ENCODE peak calls at places on chromosome 3, in seven cellular contexts. J, H, B, S, P, A and M are unnamed samples.

GRCh38 chr3:187906922-187907321 is 161.7 kb upstream of the BCL6 start:
- DNase-seq in J (no peak), H (no peak), B (no peak), S (no peak), P (no peak), A (no peak), M (no peak)

GRCh38 chr3:187740446-187741399 is 4.5 kb downstream of the BCL6 start:
- DNase-seq in J (peak), H (peak), B (no peak), S (peak), P (peak), A (no peak), M (no peak)

GRCh38 chr3:125150525-125151436 is 61.8 kb downstream of the SLC12A8 start:
- DNase-seq in J (peak), H (no peak), B (no peak), S (peak), P (no peak), A (no peak), M (no peak)

GRCh38 chr3:85567074-85567676 is 608.4 kb downstream of the CADM2 start:
- DNase-seq in J (no peak), H (peak), B (peak), S (peak), P (no peak), A (no peak), M (no peak)

GRCh38 chr3:61866143-61866542 is 304.8 kb downstream of the PTPRG start:
- DNase-seq in J (no peak), H (no peak), B (no peak), S (no peak), P (no peak), A (no peak), M (no peak)

GRCh38 chr3:100782359-100782758 is 73.1 kb downstream of the TFG start:
- DNase-seq in J (no peak), H (no peak), B (no peak), S (no peak), P (no peak), A (no peak), M (no peak)

GRCh38 chr3:126313580-126314304 is 43.5 kb downstream of the KLF15 start:
- DNase-seq in J (no peak), H (no peak), B (no peak), S (peak), P (no peak), A (no peak), M (no peak)

GRCh38 chr3:38581774-38582173 is 67.7 kb downstream of the SCN5A start:
- DNase-seq in J (no peak), H (no peak), B (no peak), S (peak), P (no peak), A (no peak), M (no peak)

GRCh38 chr3:173932624-173933023 is 535.1 kb downstream of the NLGN1 start:
- DNase-seq in J (no peak), H (no peak), B (no peak), S (peak), P (no peak), A (no peak), M (no peak)

GRCh38 chr3:182920515-182921084 is 59.7 kb downstream of the DCUN1D1 start:
- DNase-seq in J (no peak), H (peak), B (no peak), S (peak), P (no peak), A (no peak), M (no peak)

GRCh38 chr3:151091685-151092352 is 6.4 kb downstream of the MED12L start:
- DNase-seq in J (no peak), H (no peak), B (no peak), S (peak), P (no peak), A (no peak), M (no peak)

GRCh38 chr3:97952280-97952679 is 20.0 kb downstream of the RIOX2 start:
- DNase-seq in J (no peak), H (peak), B (no peak), S (no peak), P (no peak), A (no peak), M (no peak)

GRCh38 chr3:152269423-152270144 is 855 bp downstream of the MBNL1 start:
- DNase-seq in J (peak), H (no peak), B (no peak), S (peak), P (peak), A (peak), M (peak)

GRCh38 chr3:23396746-23397145 is 193.6 kb downstream of the UBE2E2 start:
- DNase-seq in J (no peak), H (no peak), B (no peak), S (no peak), P (no peak), A (no peak), M (no peak)

GRCh38 chr3:23548706-23549105 is 257.0 kb upstream of the UBE2E1 start:
- DNase-seq in J (no peak), H (no peak), B (no peak), S (no peak), P (no peak), A (no peak), M (no peak)

GRCh38 chr3:71718069-71718468 is 7.1 kb downstream of the EIF4E3 start:
- DNase-seq in J (no peak), H (no peak), B (no peak), S (no peak), P (no peak), A (no peak), M (peak)

GRCh38 chr3:78823859-78824258 is 943.9 kb downstream of the ROBO1 start:
- DNase-seq in J (no peak), H (no peak), B (no peak), S (no peak), P (no peak), A (no peak), M (no peak)

GRCh38 chr3:45912435-45912834 is 26.1 kb downstream of the CCR9 start:
- DNase-seq in J (no peak), H (no peak), B (no peak), S (no peak), P (no peak), A (no peak), M (no peak)

GRCh38 chr3:123148772-123149171 is 53.0 kb upstream of the SEC22A start:
- DNase-seq in J (no peak), H (no peak), B (no peak), S (no peak), P (no peak), A (no peak), M (no peak)

GRCh38 chr3:24495334-24495994 is 814 bp upstream of the THRB start:
- DNase-seq in J (no peak), H (peak), B (no peak), S (peak), P (peak), A (no peak), M (no peak)

GRCh38 chr3:20343790-20344189 is 157.8 kb upstream of the SGO1 start:
- DNase-seq in J (no peak), H (no peak), B (no peak), S (no peak), P (no peak), A (no peak), M (no peak)

GRCh38 chr3:102069211-102069662 is 219.9 kb downstream of the NFKBIZ start:
- DNase-seq in J (no peak), H (peak), B (no peak), S (no peak), P (no peak), A (no peak), M (no peak)